ENCODE peak calls at places on chromosomes 13 and 19, in nine cellular contexts. X, S, R, T, W, Z, O, U and H are unnamed samples.

GRCh38 chr19:1001538-1002166 is 1.4 kb downstream of the GRIN3B start:
- DNase-seq in X (peak; percentile 75), S (no peak), R (peak; percentile 46), T (peak; percentile 38), W (peak; percentile 66), Z (no peak), O (no peak), U (peak; percentile 99), H (no peak)

GRCh38 chr13:23567792-23568480 is 2.3 kb upstream of the TNFRSF19 start:
- DNase-seq in X (no peak), S (no peak), R (no peak), T (no peak), W (no peak), Z (no peak), O (peak; percentile 36), U (no peak), H (no peak)

GRCh38 chr19:18672044-18672451 is 11.4 kb upstream of the CRTC1 start:
- DNase-seq in X (no peak), S (no peak), R (no peak), T (no peak), W (peak; percentile 63), Z (no peak), O (no peak), U (peak; percentile 65), H (no peak)

GRCh38 chr19:48858984-48859710 is 9.3 kb downstream of the PLEKHA4 start:
- DNase-seq in X (peak; percentile 84), S (peak; percentile 40), R (no peak), T (no peak), W (no peak), Z (no peak), O (no peak), U (peak; percentile 48), H (no peak)

GRCh38 chr19:51703655-51704515 is 10.8 kb downstream of the SPACA6 start:
- DNase-seq in X (peak; percentile 96), S (peak; percentile 98), R (peak; percentile 94), T (peak; percentile 97), W (peak; percentile 96), Z (peak; percentile 75), O (peak; percentile 93), U (peak; percentile 99), H (peak; percentile 88)

GRCh38 chr13:91572439-91572838 is 174.0 kb downstream of the GPC5 start:
- DNase-seq in X (no peak), S (no peak), R (no peak), T (no peak), W (no peak), Z (no peak), O (no peak), U (no peak), H (no peak)

GRCh38 chr19:7550987-7551761 is 15.7 kb downstream of the PNPLA6 start:
- DNase-seq in X (peak; percentile 24), S (peak; percentile 62), R (peak; percentile 62), T (peak; percentile 74), W (peak; percentile 82), Z (peak; percentile 17), O (no peak), U (peak; percentile 92), H (peak; percentile 41)

GRCh38 chr13:75993823-75994222 is 357.7 kb downstream of the LMO7 start:
- DNase-seq in X (no peak), S (no peak), R (peak; percentile 18), T (no peak), W (no peak), Z (no peak), O (no peak), U (no peak), H (peak; percentile 52)

GRCh38 chr19:54489766-54490165 is 12.9 kb upstream of the LAIR2 start:
- DNase-seq in X (no peak), S (no peak), R (no peak), T (no peak), W (no peak), Z (no peak), O (no peak), U (no peak), H (no peak)

GRCh38 chr13:33678906-33679657 is 138.9 kb upstream of the RFC3 start:
- DNase-seq in X (peak; percentile 54), S (peak; percentile 29), R (peak; percentile 85), T (peak; percentile 87), W (peak; percentile 19), Z (no peak), O (peak; percentile 81), U (no peak), H (peak; percentile 71)

GRCh38 chr19:50759886-50760285 is 10.4 kb upstream of the GPR32 start:
- DNase-seq in X (no peak), S (no peak), R (peak; percentile 72), T (peak; percentile 28), W (peak; percentile 23), Z (no peak), O (peak; percentile 17), U (peak; percentile 90), H (peak; percentile 41)

GRCh38 chr19:45667620-45668341 is at the start of gene GIPR:
- DNase-seq in X (peak; percentile 65), S (peak; percentile 57), R (peak; percentile 86), T (no peak), W (peak; percentile 55), Z (no peak), O (peak; percentile 8), U (peak; percentile 73), H (peak; percentile 44)

GRCh38 chr13:51191743-51192142 is 30.5 kb upstream of the FAM124A start:
- DNase-seq in X (no peak), S (no peak), R (no peak), T (no peak), W (no peak), Z (no peak), O (no peak), U (no peak), H (no peak)

GRCh38 chr13:51193387-51193786 is 28.8 kb upstream of the FAM124A start:
- DNase-seq in X (no peak), S (no peak), R (no peak), T (no peak), W (no peak), Z (no peak), O (no peak), U (no peak), H (no peak)

GRCh38 chr13:51194942-51195341 is 27.3 kb upstream of the FAM124A start:
- DNase-seq in X (no peak), S (no peak), R (no peak), T (no peak), W (no peak), Z (no peak), O (no peak), U (no peak), H (no peak)

DNA sequence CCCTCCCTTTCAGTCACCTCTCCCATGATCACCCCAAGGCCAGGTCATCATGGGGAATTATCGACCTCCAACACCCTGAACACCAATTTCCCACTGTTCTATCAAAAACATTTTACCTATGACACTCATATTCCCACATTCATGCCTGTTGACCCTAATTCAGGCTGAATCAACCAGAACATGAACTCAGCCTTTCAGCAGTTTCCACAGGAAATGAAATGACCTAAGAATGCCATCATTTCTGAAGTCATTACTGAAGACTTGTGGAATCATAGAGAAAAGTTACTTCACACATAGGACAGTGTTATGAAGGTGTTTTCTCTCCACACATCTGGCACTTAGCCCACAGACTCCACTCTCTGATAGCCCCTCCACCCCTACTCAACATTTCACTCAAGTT is 29.9 kb upstream of the FAM124A start:
- DNase-seq in X (no peak), S (no peak), R (no peak), T (peak; percentile 26), W (no peak), Z (no peak), O (no peak), U (no peak), H (peak; percentile 49)
- H3K4me3 ChIP-seq in X (no peak overlapping the region), S (no peak overlapping the region), R (no peak overlapping the region), T (no peak overlapping the region), W (no peak overlapping the region), Z (no peak overlapping the region), O (no peak overlapping the region), U (no peak overlapping the region), H (no peak overlapping the region)

DNA sequence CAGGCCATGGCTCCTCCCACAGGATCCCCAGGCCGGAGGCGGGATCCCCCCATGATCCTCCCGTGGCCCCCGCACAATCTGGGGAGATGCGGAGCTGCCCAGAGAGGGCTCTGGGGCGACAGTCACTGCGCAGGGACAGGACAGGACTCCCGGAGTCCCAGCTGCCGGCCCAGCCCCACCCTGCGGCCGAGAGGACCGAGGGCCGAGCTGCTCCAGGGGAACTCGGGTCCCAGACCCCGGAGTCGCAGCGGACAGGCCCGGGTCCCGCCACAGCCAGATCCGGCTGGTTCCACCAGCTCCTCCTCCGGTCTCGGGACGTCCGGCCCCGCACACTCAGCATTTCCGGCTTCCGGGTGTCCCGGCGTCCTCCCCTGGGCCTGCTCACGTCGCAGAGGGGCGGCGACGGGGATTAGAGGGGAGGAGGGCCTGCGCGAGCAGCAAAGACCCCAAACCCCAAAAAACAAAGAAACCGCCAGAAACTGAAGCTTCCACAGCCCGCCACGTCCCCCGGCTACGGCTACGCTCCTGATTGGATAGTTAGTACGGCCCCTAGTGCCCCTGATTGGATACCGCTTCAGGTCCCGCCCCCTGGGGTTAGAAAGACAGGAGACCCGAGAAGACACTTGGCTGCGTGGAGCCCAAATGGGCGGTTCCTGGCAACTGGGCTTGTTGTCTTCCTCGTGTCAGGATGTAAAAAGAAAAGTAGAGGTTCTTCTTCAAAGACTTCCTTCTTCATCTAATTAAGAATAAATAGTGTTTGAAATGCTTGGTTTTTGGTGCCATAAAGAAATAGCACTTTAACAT is 21.3 kb upstream of the OR10H1 start:
- DNase-seq in X (peak; percentile 98), S (peak; percentile 97), R (peak; percentile 95), T (peak; percentile 94), W (peak; percentile 95), Z (peak; percentile 93), O (peak; percentile 93), U (peak; percentile 97), H (peak; percentile 89)
- H3K4me3 ChIP-seq in X (peak overlapping the region; percentile 64), S (peak overlapping the region; percentile 93), R (peak overlapping the region; percentile 85), T (peak overlapping the region; percentile 83), W (peak overlapping the region; percentile 77), Z (peak overlapping the region; percentile 82), O (peak overlapping the region; percentile 84), U (peak overlapping the region; percentile 94), H (peak overlapping the region; percentile 72)

DNA sequence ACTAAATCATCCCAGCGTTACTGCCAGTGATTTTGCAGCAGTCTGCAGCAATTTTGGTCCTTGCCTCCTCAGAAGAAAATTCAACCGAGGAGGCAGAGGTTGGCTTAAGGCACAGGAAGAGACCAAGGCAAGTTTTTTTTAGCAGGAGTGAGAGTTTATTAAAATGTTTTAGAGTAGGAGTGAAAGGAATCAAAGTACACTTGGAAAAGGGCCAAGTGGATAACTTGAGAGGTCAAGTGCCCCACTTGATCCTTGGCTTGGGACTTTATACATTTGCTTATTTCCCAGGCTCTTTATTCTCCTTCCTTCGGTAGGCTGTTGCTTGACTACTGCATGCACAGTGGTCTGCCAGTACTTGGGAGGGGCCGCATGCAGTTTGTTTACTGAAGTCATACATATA is 2.9 kb upstream of the ZNF134 start:
- DNase-seq in X (no peak), S (no peak), R (no peak), T (no peak), W (no peak), Z (no peak), O (no peak), U (no peak), H (no peak)
- H3K4me3 ChIP-seq in X (no peak overlapping the region), S (no peak overlapping the region), R (no peak overlapping the region), T (no peak overlapping the region), W (no peak overlapping the region), Z (no peak overlapping the region), O (no peak overlapping the region), U (no peak overlapping the region), H (no peak overlapping the region)

DNA sequence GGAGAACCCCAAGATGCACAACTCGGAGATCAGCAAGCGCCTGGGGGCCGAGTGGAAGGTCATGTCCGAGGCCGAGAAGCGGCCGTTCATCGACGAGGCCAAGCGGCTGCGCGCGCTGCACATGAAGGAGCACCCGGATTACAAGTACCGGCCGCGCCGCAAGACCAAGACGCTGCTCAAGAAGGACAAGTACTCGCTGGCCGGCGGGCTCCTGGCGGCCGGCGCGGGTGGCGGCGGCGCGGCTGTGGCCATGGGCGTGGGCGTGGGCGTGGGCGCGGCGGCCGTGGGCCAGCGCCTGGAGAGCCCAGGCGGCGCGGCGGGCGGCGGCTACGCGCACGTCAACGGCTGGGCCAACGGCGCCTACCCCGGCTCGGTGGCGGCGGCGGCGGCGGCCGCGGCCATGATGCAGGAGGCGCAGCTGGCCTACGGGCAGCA is 939 bp downstream of the SOX1 start:
- DNase-seq in X (no peak), S (no peak), R (no peak), T (no peak), W (no peak), Z (no peak), O (no peak), U (peak; percentile 85), H (peak; percentile 25)
- H3K4me3 ChIP-seq in X (no peak overlapping the region), S (no peak overlapping the region), R (no peak overlapping the region), T (no peak overlapping the region), W (no peak overlapping the region), Z (no peak overlapping the region), O (no peak overlapping the region), U (no peak overlapping the region), H (no peak overlapping the region)